ENCODE peak calls at places on chromosomes 1 and 21, in ten cellular contexts. One of them, this sample, is unnamed.

GRCh38 chr21:26715878-26716506 is 129.2 kb downstream of the ADAMTS1 start:
- DNase-seq in esophagus squamous epithelium: no peak
- DNase-seq in fibroblast of the aortic adventitia: peak
- DNase-seq in MCF 10A: peak
- DNase-seq in heart left ventricle: peak
- DNase-seq in adrenal gland: peak
- DNase-seq in GM12865: peak
- DNase-seq in neural progenitor cell: peak
- DNase-seq in sigmoid colon: no peak
- DNase-seq in progenitor cell of endocrine pancreas: peak
- DNase-seq in this sample: no peak

GRCh38 chr1:21655259-21655658 is 13.9 kb downstream of the RAP1GAP start:
- DNase-seq in esophagus squamous epithelium: no peak
- DNase-seq in fibroblast of the aortic adventitia: no peak
- DNase-seq in MCF 10A: no peak
- DNase-seq in heart left ventricle: no peak
- DNase-seq in adrenal gland: no peak
- DNase-seq in GM12865: no peak
- DNase-seq in neural progenitor cell: no peak
- DNase-seq in sigmoid colon: no peak
- DNase-seq in progenitor cell of endocrine pancreas: no peak
- DNase-seq in this sample: no peak

GRCh38 chr1:94342416-94342815 is 75.8 kb upstream of the ABCD3 start:
- DNase-seq in esophagus squamous epithelium: no peak
- DNase-seq in fibroblast of the aortic adventitia: no peak
- DNase-seq in MCF 10A: no peak
- DNase-seq in heart left ventricle: no peak
- DNase-seq in adrenal gland: no peak
- DNase-seq in GM12865: no peak
- DNase-seq in neural progenitor cell: no peak
- DNase-seq in sigmoid colon: no peak
- DNase-seq in progenitor cell of endocrine pancreas: no peak
- DNase-seq in this sample: no peak

GRCh38 chr1:215623162-215623561 is 56.1 kb downstream of the KCTD3 start:
- DNase-seq in esophagus squamous epithelium: no peak
- DNase-seq in fibroblast of the aortic adventitia: no peak
- DNase-seq in MCF 10A: no peak
- DNase-seq in heart left ventricle: no peak
- DNase-seq in adrenal gland: no peak
- DNase-seq in GM12865: no peak
- DNase-seq in neural progenitor cell: no peak
- DNase-seq in sigmoid colon: no peak
- DNase-seq in progenitor cell of endocrine pancreas: no peak
- DNase-seq in this sample: no peak

GRCh38 chr1:67880056-67880601 is 46.9 kb upstream of the GNG12 start:
- DNase-seq in esophagus squamous epithelium: no peak
- DNase-seq in fibroblast of the aortic adventitia: peak
- DNase-seq in MCF 10A: peak
- DNase-seq in heart left ventricle: no peak
- DNase-seq in adrenal gland: peak
- DNase-seq in GM12865: no peak
- DNase-seq in neural progenitor cell: no peak
- DNase-seq in sigmoid colon: no peak
- DNase-seq in progenitor cell of endocrine pancreas: no peak
- DNase-seq in this sample: no peak

GRCh38 chr1:88302843-88303486 is 381.1 kb upstream of the PKN2 start:
- DNase-seq in esophagus squamous epithelium: no peak
- DNase-seq in fibroblast of the aortic adventitia: peak
- DNase-seq in MCF 10A: peak
- DNase-seq in heart left ventricle: peak
- DNase-seq in adrenal gland: peak
- DNase-seq in GM12865: peak
- DNase-seq in neural progenitor cell: peak
- DNase-seq in sigmoid colon: no peak
- DNase-seq in progenitor cell of endocrine pancreas: no peak
- DNase-seq in this sample: no peak

GRCh38 chr1:6581561-6582305 is 1.9 kb downstream of the ZBTB48 start:
- DNase-seq in esophagus squamous epithelium: no peak
- DNase-seq in fibroblast of the aortic adventitia: no peak
- DNase-seq in MCF 10A: peak
- DNase-seq in heart left ventricle: no peak
- DNase-seq in adrenal gland: no peak
- DNase-seq in GM12865: peak
- DNase-seq in neural progenitor cell: no peak
- DNase-seq in sigmoid colon: no peak
- DNase-seq in progenitor cell of endocrine pancreas: no peak
- DNase-seq in this sample: no peak

GRCh38 chr1:213423585-213423984 is 372.5 kb downstream of the RPS6KC1 start:
- DNase-seq in esophagus squamous epithelium: no peak
- DNase-seq in fibroblast of the aortic adventitia: no peak
- DNase-seq in MCF 10A: no peak
- DNase-seq in heart left ventricle: no peak
- DNase-seq in adrenal gland: no peak
- DNase-seq in GM12865: no peak
- DNase-seq in neural progenitor cell: peak
- DNase-seq in sigmoid colon: no peak
- DNase-seq in progenitor cell of endocrine pancreas: no peak
- DNase-seq in this sample: no peak

GRCh38 chr1:178686407-178686806 is 38.6 kb upstream of the RALGPS2 start:
- DNase-seq in esophagus squamous epithelium: no peak
- DNase-seq in fibroblast of the aortic adventitia: no peak
- DNase-seq in MCF 10A: no peak
- DNase-seq in heart left ventricle: no peak
- DNase-seq in adrenal gland: no peak
- DNase-seq in GM12865: no peak
- DNase-seq in neural progenitor cell: no peak
- DNase-seq in sigmoid colon: no peak
- DNase-seq in progenitor cell of endocrine pancreas: no peak
- DNase-seq in this sample: no peak

GRCh38 chr1:163346326-163346870 is 24.6 kb downstream of the NUF2 start:
- DNase-seq in esophagus squamous epithelium: no peak
- DNase-seq in fibroblast of the aortic adventitia: no peak
- DNase-seq in MCF 10A: peak
- DNase-seq in heart left ventricle: no peak
- DNase-seq in adrenal gland: no peak
- DNase-seq in GM12865: no peak
- DNase-seq in neural progenitor cell: no peak
- DNase-seq in sigmoid colon: no peak
- DNase-seq in progenitor cell of endocrine pancreas: no peak
- DNase-seq in this sample: no peak

GRCh38 chr1:240149488-240150094 is 57.9 kb downstream of the FMN2 start:
- DNase-seq in esophagus squamous epithelium: no peak
- DNase-seq in fibroblast of the aortic adventitia: peak
- DNase-seq in MCF 10A: peak
- DNase-seq in heart left ventricle: no peak
- DNase-seq in adrenal gland: no peak
- DNase-seq in GM12865: peak
- DNase-seq in neural progenitor cell: peak
- DNase-seq in sigmoid colon: no peak
- DNase-seq in progenitor cell of endocrine pancreas: no peak
- DNase-seq in this sample: no peak
- TF ChIP-seq CTCF in esophagus squamous epithelium: no peak
- TF ChIP-seq CTCF in fibroblast of the aortic adventitia: peak
- TF ChIP-seq CTCF in MCF 10A: peak
- TF ChIP-seq CTCF in heart left ventricle: peak
- TF ChIP-seq CTCF in adrenal gland: peak
- TF ChIP-seq CTCF in GM12865: peak
- TF ChIP-seq CTCF in neural progenitor cell: peak
- TF ChIP-seq CTCF in sigmoid colon: peak
- TF ChIP-seq CTCF in progenitor cell of endocrine pancreas: peak
- TF ChIP-seq CTCF in this sample: peak

DNA sequence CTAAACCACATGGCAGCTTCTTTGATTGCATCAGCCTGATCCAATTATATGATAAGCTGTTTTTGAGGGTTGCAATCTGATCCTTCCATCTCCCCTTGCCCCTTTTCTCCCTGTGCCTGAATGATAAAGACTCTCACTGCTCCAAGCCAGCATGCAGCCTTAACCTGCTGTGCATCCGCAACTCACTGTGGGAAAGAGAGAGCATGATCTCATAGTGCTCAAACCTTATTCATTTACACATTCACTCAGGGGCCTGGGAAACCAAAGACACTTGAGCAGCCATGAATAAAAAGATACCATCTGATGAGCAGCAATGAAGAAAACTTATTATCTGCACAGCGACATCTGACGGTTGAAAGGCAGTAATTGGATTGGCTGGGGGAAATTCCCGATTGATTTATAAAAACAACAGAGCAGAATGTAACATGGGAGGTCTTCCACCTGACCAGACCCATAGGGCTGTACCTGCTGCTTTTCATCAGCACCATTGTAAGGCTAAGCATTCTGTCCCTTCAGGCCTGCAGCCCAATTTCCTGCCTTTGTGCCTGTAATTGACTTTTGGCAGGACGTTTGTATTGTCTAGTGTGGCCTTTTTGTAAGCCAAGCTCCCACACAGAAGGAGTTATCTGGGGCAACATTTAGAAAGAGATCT is 62.5 kb downstream of the KIAA0040 start:
- DNase-seq in esophagus squamous epithelium: no peak
- DNase-seq in fibroblast of the aortic adventitia: peak
- DNase-seq in MCF 10A: no peak
- DNase-seq in heart left ventricle: peak
- DNase-seq in adrenal gland: peak
- DNase-seq in GM12865: peak
- DNase-seq in neural progenitor cell: peak
- DNase-seq in sigmoid colon: no peak
- DNase-seq in progenitor cell of endocrine pancreas: no peak
- DNase-seq in this sample: no peak
- TF ChIP-seq CTCF in esophagus squamous epithelium: no peak
- TF ChIP-seq CTCF in fibroblast of the aortic adventitia: no peak
- TF ChIP-seq CTCF in MCF 10A: no peak
- TF ChIP-seq CTCF in heart left ventricle: no peak
- TF ChIP-seq CTCF in adrenal gland: no peak
- TF ChIP-seq CTCF in GM12865: no peak
- TF ChIP-seq CTCF in neural progenitor cell: peak
- TF ChIP-seq CTCF in sigmoid colon: no peak
- TF ChIP-seq CTCF in progenitor cell of endocrine pancreas: no peak
- TF ChIP-seq CTCF in this sample: no peak

DNA sequence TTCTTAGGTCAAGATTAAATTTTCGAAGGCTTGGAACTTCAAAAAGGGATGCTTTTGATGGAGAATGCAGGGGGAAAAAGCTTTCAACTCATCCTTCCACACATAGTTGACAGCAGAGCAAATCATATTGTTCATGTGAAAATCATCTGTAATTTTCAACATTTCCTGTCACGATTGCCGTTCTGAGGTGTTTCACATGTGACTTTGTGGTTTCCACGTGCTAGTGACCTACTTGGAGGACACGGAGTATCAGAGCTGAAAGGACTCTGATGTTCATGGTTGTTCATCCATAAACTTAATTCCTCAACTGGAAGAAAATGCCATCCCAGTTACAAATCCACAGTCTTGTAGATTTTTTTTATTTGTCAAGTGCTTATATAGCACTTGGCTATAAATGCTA is 79.1 kb downstream of the ZP4 start:
- DNase-seq in esophagus squamous epithelium: no peak
- DNase-seq in fibroblast of the aortic adventitia: no peak
- DNase-seq in MCF 10A: no peak
- DNase-seq in heart left ventricle: no peak
- DNase-seq in adrenal gland: no peak
- DNase-seq in GM12865: no peak
- DNase-seq in neural progenitor cell: no peak
- DNase-seq in sigmoid colon: no peak
- DNase-seq in progenitor cell of endocrine pancreas: no peak
- DNase-seq in this sample: no peak
- TF ChIP-seq CTCF in esophagus squamous epithelium: no peak
- TF ChIP-seq CTCF in fibroblast of the aortic adventitia: no peak
- TF ChIP-seq CTCF in MCF 10A: no peak
- TF ChIP-seq CTCF in heart left ventricle: no peak
- TF ChIP-seq CTCF in adrenal gland: no peak
- TF ChIP-seq CTCF in GM12865: no peak
- TF ChIP-seq CTCF in neural progenitor cell: no peak
- TF ChIP-seq CTCF in sigmoid colon: no peak
- TF ChIP-seq CTCF in progenitor cell of endocrine pancreas: no peak
- TF ChIP-seq CTCF in this sample: no peak

GRCh38 chr1:4090976-4091660 is 191.0 kb upstream of the C1orf174 start:
- DNase-seq in esophagus squamous epithelium: no peak
- DNase-seq in fibroblast of the aortic adventitia: no peak
- DNase-seq in MCF 10A: no peak
- DNase-seq in heart left ventricle: no peak
- DNase-seq in adrenal gland: no peak
- DNase-seq in GM12865: no peak
- DNase-seq in neural progenitor cell: no peak
- DNase-seq in sigmoid colon: peak
- DNase-seq in progenitor cell of endocrine pancreas: no peak
- DNase-seq in this sample: no peak

GRCh38 chr1:4090556-4090955 is 190.5 kb upstream of the C1orf174 start:
- DNase-seq in esophagus squamous epithelium: no peak
- DNase-seq in fibroblast of the aortic adventitia: no peak
- DNase-seq in MCF 10A: no peak
- DNase-seq in heart left ventricle: no peak
- DNase-seq in adrenal gland: no peak
- DNase-seq in GM12865: no peak
- DNase-seq in neural progenitor cell: no peak
- DNase-seq in sigmoid colon: peak
- DNase-seq in progenitor cell of endocrine pancreas: no peak
- DNase-seq in this sample: no peak

GRCh38 chr1:4095466-4095865 is 195.4 kb upstream of the C1orf174 start:
- DNase-seq in esophagus squamous epithelium: no peak
- DNase-seq in fibroblast of the aortic adventitia: no peak
- DNase-seq in MCF 10A: no peak
- DNase-seq in heart left ventricle: no peak
- DNase-seq in adrenal gland: no peak
- DNase-seq in GM12865: no peak
- DNase-seq in neural progenitor cell: no peak
- DNase-seq in sigmoid colon: peak
- DNase-seq in progenitor cell of endocrine pancreas: no peak
- DNase-seq in this sample: no peak

GRCh38 chr1:4091996-4092395 is 191.9 kb upstream of the C1orf174 start:
- DNase-seq in esophagus squamous epithelium: no peak
- DNase-seq in fibroblast of the aortic adventitia: no peak
- DNase-seq in MCF 10A: no peak
- DNase-seq in heart left ventricle: no peak
- DNase-seq in adrenal gland: no peak
- DNase-seq in GM12865: no peak
- DNase-seq in neural progenitor cell: no peak
- DNase-seq in sigmoid colon: peak
- DNase-seq in progenitor cell of endocrine pancreas: no peak
- DNase-seq in this sample: no peak

DNA sequence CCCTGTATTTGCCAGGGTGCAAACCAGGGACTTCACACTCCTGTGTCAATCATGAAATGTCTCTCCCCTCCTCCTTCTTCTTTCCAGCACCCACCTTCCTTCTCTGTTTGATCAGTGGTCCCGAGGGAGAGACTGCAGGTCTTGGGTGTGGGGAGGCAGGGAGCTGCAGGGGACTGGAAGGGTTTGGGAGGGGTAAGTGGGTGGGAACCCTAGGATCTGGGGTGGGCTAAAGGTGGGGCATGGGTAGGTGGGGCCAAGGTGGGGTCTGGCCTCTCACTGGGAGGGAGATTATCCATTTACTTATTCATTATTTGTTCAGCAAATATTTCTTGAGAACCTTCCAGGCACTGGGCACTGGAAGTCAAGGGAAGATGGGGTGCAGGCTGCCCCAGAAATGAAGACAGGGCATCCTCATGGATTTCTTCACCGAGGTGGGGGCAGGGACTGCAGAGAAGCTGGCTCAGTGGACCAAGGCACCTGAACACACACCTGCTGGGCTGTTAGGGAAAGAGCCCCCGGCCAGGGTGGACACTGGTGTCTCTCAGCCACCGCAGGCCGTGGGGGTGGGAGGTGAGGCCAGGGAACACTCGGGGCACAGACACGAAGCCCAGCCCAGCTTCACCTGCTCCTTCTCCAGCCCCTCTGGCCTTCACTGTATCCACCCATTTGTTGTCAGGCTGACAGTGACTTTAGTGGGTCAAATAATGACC is 193.9 kb upstream of the C1orf174 start:
- DNase-seq in esophagus squamous epithelium: no peak
- DNase-seq in fibroblast of the aortic adventitia: no peak
- DNase-seq in MCF 10A: no peak
- DNase-seq in heart left ventricle: no peak
- DNase-seq in adrenal gland: no peak
- DNase-seq in GM12865: no peak
- DNase-seq in neural progenitor cell: no peak
- DNase-seq in sigmoid colon: peak
- DNase-seq in progenitor cell of endocrine pancreas: no peak
- DNase-seq in this sample: no peak
- TF ChIP-seq CTCF in esophagus squamous epithelium: no peak
- TF ChIP-seq CTCF in fibroblast of the aortic adventitia: no peak
- TF ChIP-seq CTCF in MCF 10A: no peak
- TF ChIP-seq CTCF in heart left ventricle: no peak
- TF ChIP-seq CTCF in adrenal gland: no peak
- TF ChIP-seq CTCF in GM12865: no peak
- TF ChIP-seq CTCF in neural progenitor cell: no peak
- TF ChIP-seq CTCF in sigmoid colon: no peak
- TF ChIP-seq CTCF in progenitor cell of endocrine pancreas: no peak
- TF ChIP-seq CTCF in this sample: no peak

This sample was measured in natural killer cell.